ENCODE peak calls at places on chromosome 4, in five cellular contexts. C is GM12865, A is adrenal gland, K is ovary, E is upper lobe of right lung. P is an unnamed sample.

GRCh38 chr4:89724716-89725115 is 112.2 kb downstream of the SNCA start:
- DNase-seq in C (no peak), A (no peak), K (no peak), E (no peak), P (no peak)

GRCh38 chr4:186606593-186606992 is 51.2 kb upstream of the MTNR1A start:
- DNase-seq in C (no peak), A (no peak), K (no peak), E (no peak), P (no peak)

GRCh38 chr4:4771160-4771559 is 88.3 kb upstream of the MSX1 start:
- DNase-seq in C (no peak), A (no peak), K (no peak), E (no peak), P (no peak)

GRCh38 chr4:142373610-142374009 is 472.5 kb downstream of the INPP4B start:
- DNase-seq in C (no peak), A (no peak), K (no peak), E (no peak), P (no peak)

GRCh38 chr4:10783351-10783750 is 98.8 kb upstream of the CLNK start:
- DNase-seq in C (no peak), A (peak), K (no peak), E (no peak), P (no peak)

GRCh38 chr4:88075336-88075735 is 67.9 kb downstream of the PKD2 start:
- DNase-seq in C (no peak), A (no peak), K (no peak), E (no peak), P (no peak)

GRCh38 chr4:24186466-24186865 is 296.6 kb upstream of the PPARGC1A start:
- DNase-seq in C (no peak), A (no peak), K (no peak), E (no peak), P (no peak)

GRCh38 chr4:53349201-53349600 is 16.7 kb downstream of the SCFD2 start:
- DNase-seq in C (no peak), A (no peak), K (no peak), E (no peak), P (no peak)

GRCh38 chr4:121726642-121727268 is 30.0 kb upstream of the ANXA5 start:
- DNase-seq in C (peak), A (no peak), K (no peak), E (no peak), P (peak)

GRCh38 chr4:3520276-3520675 is 11.9 kb downstream of the LRPAP1 start:
- DNase-seq in C (no peak), A (no peak), K (no peak), E (no peak), P (no peak)

GRCh38 chr4:95106408-95106928 is 348.7 kb downstream of the BMPR1B start:
- DNase-seq in C (no peak), A (no peak), K (no peak), E (no peak), P (no peak)

GRCh38 chr4:165555302-165555701 is 176.5 kb downstream of the CPE start:
- DNase-seq in C (no peak), A (no peak), K (no peak), E (no peak), P (no peak)

GRCh38 chr4:77777135-77777777 is 41.9 kb downstream of the CNOT6L start:
- DNase-seq in C (no peak), A (no peak), K (no peak), E (no peak), P (no peak)

GRCh38 chr4:114267976-114268375 is 288.5 kb upstream of the ARSJ start:
- DNase-seq in C (no peak), A (no peak), K (no peak), E (no peak), P (no peak)

GRCh38 chr4:169621754-169622481 is 1.5 kb downstream of the CLCN3 start:
- DNase-seq in C (peak), A (peak), K (no peak), E (no peak), P (no peak)

GRCh38 chr4:105230287-105230686 is 83.6 kb downstream of the TET2 start:
- DNase-seq in C (no peak), A (no peak), K (no peak), E (no peak), P (no peak)

GRCh38 chr4:139794158-139794954 is 128.7 kb downstream of the MGST2 start:
- DNase-seq in C (no peak), A (no peak), K (no peak), E (no peak), P (no peak)

GRCh38 chr4:70721747-70722146 is at the start of gene RUFY3:
- DNase-seq in C (no peak), A (peak), K (peak), E (no peak), P (no peak)

GRCh38 chr4:6231663-6232165 is 31.4 kb upstream of the JAKMIP1 start:
- DNase-seq in C (no peak), A (no peak), K (no peak), E (no peak), P (no peak)

GRCh38 chr4:79210636-79211049 is 115.2 kb downstream of the NAA11 start:
- DNase-seq in C (no peak), A (no peak), K (no peak), E (no peak), P (no peak)

GRCh38 chr4:687975-688694 is 816 bp downstream of the SLC49A3 start:
- DNase-seq in C (no peak), A (no peak), K (no peak), E (peak), P (no peak)

GRCh38 chr4:182918044-182918607 is 940 bp upstream of the DCTD start:
- DNase-seq in C (no peak), A (no peak), K (no peak), E (no peak), P (peak)

DNA sequence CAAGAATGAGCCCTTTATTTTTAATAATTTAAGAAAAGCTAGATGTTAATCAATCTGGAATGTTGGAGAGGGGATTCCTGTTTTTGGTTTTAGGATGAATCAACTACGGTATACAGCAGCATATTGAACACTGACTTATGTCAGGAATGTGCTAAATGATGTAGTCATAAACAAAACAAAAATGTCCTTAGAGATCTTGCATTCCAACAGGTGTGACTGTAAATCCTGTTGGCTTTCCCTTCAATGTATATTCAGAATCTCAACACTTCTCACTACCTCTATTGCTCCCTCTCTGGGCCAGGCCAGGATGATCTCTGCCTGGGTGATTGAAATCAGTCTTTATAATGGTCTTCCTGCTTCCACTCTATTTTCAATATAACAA is 37.8 kb upstream of the BDH2 start:
- DNase-seq in C (no peak), A (no peak), K (no peak), E (no peak), P (no peak)
- TF ChIP-seq CTCF in C (no peak), A (no peak), K (no peak), E (no peak), P (no peak)

GRCh38 chr4:26862381-26862915 is 1.8 kb downstream of the STIM2 start:
- DNase-seq in C (no peak), A (no peak), K (no peak), E (no peak), P (no peak)

GRCh38 chr4:26864904-26865303 is 4.3 kb downstream of the STIM2 start:
- DNase-seq in C (no peak), A (no peak), K (no peak), E (no peak), P (no peak)

GRCh38 chr4:26861434-26862186 is 969 bp downstream of the STIM2 start:
- DNase-seq in C (peak), A (peak), K (peak), E (peak), P (peak)

GRCh38 chr4:26860922-26861433 is 337 bp downstream of the STIM2 start:
- DNase-seq in C (peak), A (peak), K (peak), E (peak), P (no peak)

GRCh38 chr4:26863512-26863911 is 2.9 kb downstream of the STIM2 start:
- DNase-seq in C (no peak), A (no peak), K (no peak), E (no peak), P (no peak)
- H3K4me3 ChIP-seq in C (peak), A (no peak), K (no peak), E (peak), P (no peak)

DNA sequence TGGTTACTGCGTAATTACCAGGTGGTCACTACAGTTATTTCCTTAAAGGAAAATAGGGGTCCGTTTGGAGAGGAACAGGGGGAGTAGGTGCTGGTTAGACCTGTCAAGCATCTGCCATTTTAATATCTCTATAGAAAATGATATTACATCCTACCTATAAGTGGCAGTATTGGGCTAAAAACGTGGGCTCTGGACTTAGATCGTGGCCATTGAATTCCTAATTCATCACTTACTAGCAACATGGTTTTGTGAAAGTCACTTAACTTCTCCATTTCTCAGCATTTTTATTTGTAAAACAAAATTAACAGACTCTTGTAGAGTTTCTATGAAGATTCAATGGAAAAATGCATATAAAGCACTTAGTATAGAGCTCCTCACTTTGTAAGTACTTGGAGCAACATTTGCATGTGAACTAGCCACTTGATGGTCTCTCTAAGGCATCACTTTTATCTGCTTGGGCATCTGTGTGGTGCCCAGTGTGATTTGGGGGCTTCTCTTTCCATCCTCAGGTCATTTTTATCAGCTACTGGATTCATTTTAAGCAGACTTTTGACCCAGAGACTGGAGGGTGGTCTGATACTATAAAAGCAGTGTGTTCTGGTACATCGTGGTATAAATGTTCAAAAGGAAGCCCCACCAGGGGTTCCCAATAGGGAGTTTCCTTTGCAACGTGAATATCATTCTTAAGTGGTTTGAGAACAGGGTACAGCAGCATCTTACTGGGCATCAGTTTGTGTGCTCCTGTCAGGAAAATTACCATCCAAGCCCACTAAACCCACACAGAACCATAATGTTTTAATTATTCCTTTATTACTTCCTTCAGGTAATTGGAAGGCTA is 42.7 kb upstream of the RASSF6 start:
- DNase-seq in C (peak), A (peak), K (no peak), E (no peak), P (no peak)
- TF ChIP-seq CTCF in C (peak), A (peak), K (peak), E (peak), P (peak)

DNA sequence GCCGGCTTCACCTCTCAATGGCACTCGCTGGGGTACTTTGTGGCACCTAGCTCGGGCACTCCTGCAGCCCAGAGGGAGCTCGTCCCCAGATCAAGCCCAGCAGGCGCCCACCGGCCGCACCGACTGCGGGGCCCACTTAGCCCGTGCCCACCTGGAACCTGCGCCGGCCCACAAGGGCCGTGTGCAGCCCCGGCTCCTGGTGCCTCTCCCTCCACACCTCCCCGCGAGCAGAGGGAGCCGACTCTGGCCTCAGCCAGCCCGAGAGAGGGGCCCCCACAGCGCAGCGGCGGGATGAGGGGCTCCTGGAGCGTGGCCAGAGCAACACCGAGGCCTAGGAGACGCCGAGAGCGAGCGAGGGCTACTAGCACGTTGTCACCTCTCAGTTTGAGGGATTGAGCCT is 82.1 kb upstream of the SHISA3 start:
- DNase-seq in C (no peak), A (no peak), K (no peak), E (no peak), P (no peak)
- H3K4me3 ChIP-seq in C (no peak), A (no peak), K (no peak), E (no peak), P (no peak)

DNA sequence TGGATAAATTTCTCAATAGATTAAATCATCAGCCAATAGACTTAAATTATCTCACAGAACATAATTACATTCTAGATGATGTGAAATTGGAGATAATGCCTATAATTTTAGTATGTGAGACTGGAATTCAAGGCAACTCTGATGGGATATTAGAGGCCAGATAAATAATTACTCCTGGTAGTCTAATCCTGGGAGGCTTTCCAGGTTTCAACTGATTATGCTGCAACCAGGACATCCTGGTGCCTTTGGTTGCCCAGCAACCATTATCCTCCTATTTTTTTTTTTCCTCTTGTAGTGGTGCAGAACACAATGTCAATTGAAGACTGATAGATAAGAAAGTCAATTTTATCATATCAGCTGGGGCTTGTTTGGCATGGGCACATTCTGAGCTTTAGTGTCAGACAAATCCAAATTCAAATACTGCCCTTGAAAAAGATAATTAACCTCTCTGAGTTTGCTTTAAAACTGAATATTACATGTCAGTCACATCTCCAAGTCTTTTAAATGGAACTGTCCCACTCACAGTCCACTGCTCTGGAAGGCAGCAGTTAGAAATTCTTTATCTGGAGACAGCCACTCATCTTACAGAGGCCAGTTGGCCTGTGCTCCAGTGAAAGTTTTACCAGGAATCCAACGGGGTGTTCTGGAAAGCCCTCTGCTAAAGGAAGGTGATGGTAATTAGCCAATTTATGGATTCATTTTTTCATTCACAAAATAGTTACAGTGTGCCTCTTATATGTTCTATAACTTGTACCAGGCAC is 95.3 kb upstream of the GUCY1A1 start:
- DNase-seq in C (no peak), A (no peak), K (no peak), E (no peak), P (no peak)
- TF ChIP-seq CTCF in C (no peak), A (no peak), K (no peak), E (no peak), P (no peak)

DNA sequence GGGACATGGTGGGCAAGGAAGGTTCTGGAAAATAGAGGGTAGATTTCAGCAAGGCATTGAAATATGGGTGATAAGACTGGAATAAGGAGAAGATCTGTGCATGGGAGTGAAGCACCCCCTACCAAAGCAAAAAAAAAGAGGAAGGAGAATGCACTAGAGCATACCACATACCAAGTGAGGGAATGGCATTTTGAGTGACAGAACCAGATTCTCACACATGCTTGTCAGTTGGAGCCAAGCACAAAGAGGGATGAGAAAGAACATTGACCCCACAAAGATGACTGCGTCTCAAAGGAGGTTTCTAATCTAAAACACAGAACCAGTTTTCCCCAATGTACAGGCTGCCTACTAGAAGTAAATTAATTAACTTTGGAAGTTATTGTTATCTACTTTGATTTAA is 140.3 kb upstream of the SMAD1 start:
- DNase-seq in C (no peak), A (no peak), K (no peak), E (no peak), P (no peak)
- H3K4me3 ChIP-seq in C (no peak), A (no peak), K (no peak), E (no peak), P (no peak)

DNA sequence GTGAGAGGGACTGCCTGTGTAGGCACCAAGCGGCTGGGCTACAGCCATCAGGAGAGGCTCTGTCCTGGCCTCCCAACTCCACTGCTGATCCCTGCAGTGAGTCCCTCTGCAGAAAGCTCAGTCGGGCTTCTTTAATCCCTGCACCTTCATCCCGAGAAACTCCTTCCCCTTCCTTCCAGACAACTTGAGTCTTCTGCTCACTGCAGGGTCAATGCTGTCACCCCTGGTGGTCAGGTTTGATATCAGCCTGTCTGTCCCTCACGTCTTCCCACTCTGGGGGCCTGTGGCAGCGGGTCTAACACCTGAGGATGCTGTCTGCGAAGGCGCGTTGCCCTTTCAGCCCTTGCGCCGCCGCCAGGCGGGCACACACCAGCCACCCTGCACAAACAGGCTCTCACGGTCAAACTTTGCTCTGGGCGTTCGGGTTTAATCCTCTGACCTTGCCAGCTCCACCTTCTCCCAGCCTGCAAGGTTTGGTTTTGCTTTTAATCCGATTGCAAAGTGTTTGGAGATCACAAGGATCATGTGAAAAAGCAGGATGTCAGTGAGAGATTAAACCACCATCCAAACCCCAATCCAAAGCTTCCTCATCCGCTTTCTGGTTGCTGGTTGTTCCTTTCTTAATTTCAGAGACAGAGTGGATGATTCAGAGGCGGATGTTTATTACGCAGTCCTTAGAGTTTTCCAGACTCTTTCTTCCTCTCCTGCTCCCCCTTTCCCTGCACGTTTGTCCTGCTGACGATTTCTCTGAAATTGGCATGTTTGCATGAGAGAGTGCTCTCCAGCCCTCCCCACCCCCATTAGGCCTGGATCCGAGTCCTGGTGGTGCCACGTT is 74.8 kb upstream of the SLC34A2 start:
- DNase-seq in C (no peak), A (no peak), K (no peak), E (no peak), P (no peak)
- TF ChIP-seq CTCF in C (no peak), A (no peak), K (no peak), E (no peak), P (no peak)

GRCh38 chr4:38204317-38205060 is 244.3 kb downstream of the PTTG2 start:
- DNase-seq in C (no peak), A (no peak), K (no peak), E (no peak), P (no peak)

GRCh38 chr4:38202223-38202622 is 242.0 kb downstream of the PTTG2 start:
- DNase-seq in C (no peak), A (no peak), K (no peak), E (no peak), P (no peak)

GRCh38 chr4:38207110-38207457 is 246.9 kb downstream of the PTTG2 start:
- DNase-seq in C (no peak), A (no peak), K (no peak), E (no peak), P (no peak)

DNA sequence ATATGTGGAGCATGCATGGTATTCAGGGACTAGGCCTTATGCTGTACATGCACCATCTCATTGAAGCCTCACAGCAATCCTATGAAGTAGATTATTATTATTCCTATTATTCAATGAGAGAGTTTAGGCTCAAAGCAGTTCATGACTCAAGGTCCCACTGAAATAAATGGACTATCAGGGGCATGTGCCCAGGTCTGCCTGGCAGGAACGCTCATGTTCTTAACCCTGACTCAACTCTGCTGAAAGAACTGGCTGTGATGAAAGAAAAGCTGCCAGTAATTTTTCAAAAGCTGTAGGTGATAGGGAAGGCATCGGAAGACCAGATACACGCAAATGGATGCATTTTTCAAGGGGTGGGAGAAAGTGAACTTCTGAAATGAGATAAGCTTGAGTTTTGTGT is 243.4 kb downstream of the PTTG2 start:
- DNase-seq in C (no peak), A (peak), K (no peak), E (no peak), P (no peak)
- H3K4me3 ChIP-seq in C (no peak), A (no peak), K (no peak), E (no peak), P (no peak)

GRCh38 chr4:112766422-112766821 is 129.5 kb downstream of the LARP7 start:
- DNase-seq in C (peak), A (peak), K (no peak), E (no peak), P (no peak)
- TF ChIP-seq CTCF in C (peak), A (no peak), K (no peak), E (no peak), P (peak)

GRCh38 chr4:102823464-102823863 is 3.9 kb downstream of the UBE2D3 start:
- DNase-seq in C (no peak), A (no peak), K (no peak), E (no peak), P (no peak)
- H3K4me3 ChIP-seq in C (peak), A (no peak), K (peak), E (peak), P (peak)

P was measured in GM12864.